ENCODE peak calls at places on chromosomes 7 and 10, in four cellular contexts. G, J, T and R are unnamed samples.

GRCh38 chr7:68929712-68930395 is 668.4 kb upstream of the AUTS2 start:
- DNase-seq in G (no peak), J (peak), T (peak), R (peak)

GRCh38 chr10:34723746-34724145 is 91.3 kb downstream of the PARD3 start:
- DNase-seq in G (no peak), J (peak), T (peak), R (peak)

GRCh38 chr10:92240289-92241157 is 50.4 kb downstream of the CPEB3 start:
- DNase-seq in G (no peak), J (peak), T (peak), R (peak)

GRCh38 chr7:151113344-151114150 is 27.3 kb downstream of the AGAP3 start:
- DNase-seq in G (no peak), J (peak), T (peak), R (peak)

GRCh38 chr7:134605978-134606923 is 40.4 kb upstream of the BPGM start:
- DNase-seq in G (no peak), J (peak), T (peak), R (peak)

GRCh38 chr10:4194231-4194630 is 409.2 kb upstream of the KLF6 start:
- DNase-seq in G (no peak), J (no peak), T (no peak), R (peak)

GRCh38 chr7:35908305-35909223 is 107.7 kb downstream of the SEPTIN7 start:
- DNase-seq in G (no peak), J (no peak), T (no peak), R (no peak)

GRCh38 chr10:1358860-1359598 is 302.8 kb downstream of the WDR37 start:
- DNase-seq in G (no peak), J (no peak), T (no peak), R (no peak)

GRCh38 chr7:12127490-12127889 is 83.6 kb upstream of the TMEM106B start:
- DNase-seq in G (no peak), J (no peak), T (peak), R (no peak)

GRCh38 chr10:78529262-78529661 is 495.6 kb downstream of the RPS24 start:
- DNase-seq in G (no peak), J (no peak), T (no peak), R (no peak)
- H3K9ac ChIP-seq in G (no peak), J (no peak), T (no peak), R (no peak)

GRCh38 chr10:12121673-12122072 is 7.8 kb upstream of the SEC61A2 start:
- DNase-seq in G (no peak), J (no peak), T (no peak), R (no peak)
- H3K9ac ChIP-seq in G (no peak), J (no peak), T (no peak), R (no peak)

DNA sequence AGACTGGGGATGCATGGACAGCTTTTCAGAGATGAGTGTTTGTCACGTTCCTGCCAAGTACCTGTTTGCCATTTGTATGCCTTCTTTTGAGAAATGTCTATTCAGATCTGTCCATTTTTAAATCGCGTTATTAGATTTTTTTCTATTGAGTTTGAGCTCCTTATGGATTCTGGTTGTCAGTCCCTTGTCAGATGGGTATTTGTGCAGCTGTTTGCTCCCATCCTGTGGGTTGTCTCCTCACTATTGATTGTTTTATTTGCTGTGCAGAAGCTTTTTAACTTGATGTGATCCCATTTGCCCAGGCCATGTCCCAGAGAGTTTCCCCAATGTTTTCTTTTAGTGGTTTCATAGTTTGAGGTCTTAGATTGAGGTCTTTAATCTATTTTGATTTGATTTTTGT is 5.5 kb upstream of the PRKAR1B start:
- DNase-seq in G (no peak), J (no peak), T (no peak), R (no peak)
- H3K9ac ChIP-seq in G (no peak), J (no peak), T (no peak), R (no peak)

DNA sequence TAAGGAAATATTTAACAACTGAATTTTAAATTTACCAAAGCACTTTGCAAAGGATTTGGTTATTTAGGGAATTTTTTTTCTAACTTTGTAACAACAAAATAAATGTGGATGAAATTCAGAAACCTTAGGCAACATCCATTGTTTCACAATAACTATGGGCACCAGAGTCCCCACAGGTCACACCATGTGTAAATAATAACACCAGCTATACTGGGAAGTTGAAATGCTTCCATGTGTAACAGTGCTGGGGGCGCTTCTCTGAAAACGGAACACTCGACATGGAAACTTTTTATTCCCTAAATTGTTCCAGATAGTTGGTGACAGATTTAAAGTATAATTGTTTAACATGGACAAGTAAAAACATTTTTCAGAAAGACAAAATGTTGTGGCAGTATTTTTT is 818.6 kb downstream of the TNS3 start:
- DNase-seq in G (no peak), J (no peak), T (peak), R (no peak)
- H3K9ac ChIP-seq in G (no peak), J (no peak), T (peak), R (no peak)

DNA sequence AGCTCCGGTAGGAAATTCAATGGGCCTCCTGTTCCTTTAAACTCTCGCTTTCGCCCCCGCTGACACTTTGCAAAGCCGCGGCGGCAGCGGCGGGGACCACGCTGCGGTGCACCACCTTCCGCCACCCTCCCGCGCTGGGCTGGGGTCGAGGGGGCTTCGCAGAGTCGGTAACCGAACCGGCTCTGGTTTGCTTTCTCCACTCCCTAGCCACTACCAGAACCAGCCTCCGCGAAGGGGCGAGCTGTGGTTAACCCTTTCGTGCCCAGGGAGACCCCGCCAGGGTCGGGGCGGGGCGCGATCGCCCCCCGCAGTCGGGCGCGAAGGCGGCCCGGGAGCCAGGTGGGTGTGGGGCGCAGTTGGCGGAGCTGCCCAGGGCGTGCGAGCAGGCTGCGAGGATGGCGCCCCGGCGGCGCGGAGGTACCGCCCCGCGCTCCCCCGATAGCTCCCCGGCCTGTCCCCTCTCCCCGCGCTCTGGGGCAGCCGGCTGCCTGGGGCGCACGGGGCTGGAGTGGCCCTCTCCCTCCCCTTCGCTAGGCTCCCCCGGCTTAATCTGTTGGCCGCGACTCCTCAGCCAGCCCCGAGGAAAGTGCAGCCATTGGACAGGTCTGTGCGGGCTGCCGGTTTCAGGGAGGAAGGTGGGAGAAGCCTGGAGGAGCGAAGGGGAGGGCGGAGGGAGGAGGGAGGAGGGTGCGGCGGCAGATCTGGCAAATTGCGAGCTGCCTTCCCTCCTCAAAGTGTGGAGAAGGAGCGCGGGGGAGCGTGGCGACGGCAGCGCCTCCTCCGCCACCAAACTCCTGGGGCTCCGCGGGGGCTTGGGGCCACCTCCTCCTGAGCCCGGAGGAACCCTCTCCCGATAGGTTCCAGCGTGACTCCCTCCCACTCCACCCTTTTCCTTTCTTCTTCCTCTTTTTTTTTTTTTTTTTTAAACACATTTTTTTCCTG is 483 bp upstream of the PLXDC2 start:
- DNase-seq in G (peak), J (peak), T (peak), R (peak)
- H3K9ac ChIP-seq in G (peak), J (peak), T (peak), R (peak)

DNA sequence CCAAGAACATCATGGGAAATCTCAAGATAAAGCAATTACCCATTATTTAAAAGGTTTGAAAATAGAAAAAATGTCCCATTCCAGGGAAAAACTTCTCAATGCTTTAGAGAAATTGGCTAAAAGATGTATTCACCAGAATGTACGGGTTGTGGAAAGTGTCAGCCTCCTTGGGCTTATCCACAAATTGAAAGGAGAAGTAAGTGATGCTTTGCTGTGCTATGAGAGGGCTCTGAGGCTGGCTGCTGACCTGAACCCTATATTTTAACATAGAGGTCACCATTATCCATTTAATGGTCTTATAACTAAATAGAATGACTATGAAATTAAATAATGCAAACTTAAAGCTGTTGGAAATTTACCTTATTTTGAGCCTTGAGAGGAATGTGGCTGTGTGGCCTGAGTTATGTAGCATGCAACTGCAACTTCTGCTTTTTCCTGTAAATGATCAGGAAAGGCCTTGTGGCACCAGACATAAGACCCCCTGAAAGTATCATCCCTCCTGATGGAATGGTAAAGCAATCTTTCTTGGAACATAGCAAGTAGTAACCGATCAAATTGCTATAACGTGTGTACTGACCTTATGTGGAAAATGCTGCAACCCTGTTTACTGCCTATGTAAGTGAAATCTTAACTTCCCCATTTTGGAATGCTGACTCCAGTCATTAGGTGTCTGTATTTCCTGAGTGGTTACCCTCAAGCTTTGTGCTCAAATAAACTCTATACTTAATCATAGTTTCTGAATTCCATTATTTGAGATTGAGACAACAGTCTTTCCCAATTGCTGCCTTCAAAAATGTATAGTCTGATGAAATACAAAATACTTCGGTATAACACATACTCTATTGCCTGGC is 6.8 kb downstream of the IFIT1B start:
- DNase-seq in G (no peak), J (no peak), T (peak), R (no peak)
- H3K9ac ChIP-seq in G (no peak), J (no peak), T (no peak), R (no peak)

GRCh38 chr7:74101061-74101681 is 17.6 kb downstream of the LIMK1 start:
- DNase-seq in G (no peak), J (peak), T (peak), R (no peak)
- H3K9ac ChIP-seq in G (no peak), J (no peak), T (no peak), R (no peak)